ENCODE peak calls at places on chromosomes 3 and 15, in ten cellular contexts. N is WERI-Rb-1; O is endothelial cell of umbilical vein; S is aorta; C is adrenal gland; A is brain microvascular endothelial cell; K is DND-41; Z is CD8-positive, alpha-beta memory T cell; X is neural progenitor cell; L is breast epithelium. P is an unnamed sample.

GRCh38 chr3:145125307-145125706 is 1035.7 kb downstream of the PLOD2 start:
- DNase-seq in Z (no peak), K (no peak), S (no peak), A (peak), O (no peak), X (no peak), C (no peak), L (no peak), N (no peak), P (no peak)

GRCh38 chr15:73983773-73984172 is 8.3 kb downstream of the STOML1 start:
- DNase-seq in X (no peak), K (no peak), C (no peak), A (no peak), N (no peak), O (no peak), S (no peak), Z (no peak), L (no peak), P (no peak)

GRCh38 chr3:140398387-140398786 is 279.5 kb upstream of the TRIM42 start:
- DNase-seq in A (no peak), K (no peak), Z (no peak), X (no peak), O (no peak), N (no peak), S (no peak), C (no peak), L (no peak), P (no peak)

GRCh38 chr15:58260186-58260910 is 122.2 kb downstream of the AQP9 start:
- DNase-seq in Z (no peak), O (no peak), A (no peak), C (no peak), X (no peak), K (no peak), L (no peak), S (no peak), N (no peak), P (no peak)

GRCh38 chr3:37855363-37855970 is 6.2 kb upstream of the CTDSPL start:
- DNase-seq in Z (peak), X (peak), L (peak), S (peak), K (peak), A (peak), N (peak), C (peak), O (peak), P (peak)

GRCh38 chr3:56799251-56799882 is 2.4 kb downstream of the ARHGEF3 start:
- DNase-seq in A (no peak), X (peak), N (no peak), L (no peak), O (peak), K (peak), S (no peak), C (peak), Z (no peak), P (peak)

GRCh38 chr3:38738630-38739395 is 77.2 kb downstream of the SCN10A start:
- DNase-seq in O (peak), X (peak), A (peak), K (peak), Z (no peak), L (no peak), C (peak), S (no peak), N (peak), P (peak)

GRCh38 chr3:430186-430585 is 233.6 kb downstream of the CHL1 start:
- DNase-seq in K (no peak), L (no peak), C (no peak), Z (no peak), N (no peak), X (no peak), S (no peak), O (no peak), A (no peak), P (no peak)

GRCh38 chr15:51097553-51098330 is 3.0 kb upstream of the TNFAIP8L3 start:
- DNase-seq in N (no peak), X (no peak), L (no peak), O (peak), Z (no peak), K (no peak), C (no peak), S (no peak), A (peak), P (no peak)

GRCh38 chr3:28601291-28601690 is 252.7 kb upstream of the AZI2 start:
- DNase-seq in C (no peak), L (no peak), K (no peak), N (no peak), A (no peak), X (no peak), S (no peak), Z (no peak), O (no peak), P (no peak)

GRCh38 chr3:63877737-63878393 is 14.2 kb downstream of the ATXN7 start:
- DNase-seq in C (no peak), X (no peak), K (no peak), L (no peak), O (no peak), S (no peak), Z (no peak), N (no peak), A (peak), P (no peak)

GRCh38 chr15:78100886-78101285 is 8.5 kb downstream of the SH2D7 start:
- DNase-seq in C (no peak), A (no peak), O (no peak), S (peak), L (no peak), N (no peak), K (no peak), X (no peak), Z (peak), P (no peak)

GRCh38 chr15:66214236-66214635 is 39.3 kb downstream of the MEGF11 start:
- DNase-seq in N (no peak), A (no peak), S (no peak), L (no peak), O (no peak), Z (no peak), X (no peak), C (no peak), K (no peak), P (no peak)

GRCh38 chr3:65587650-65588439 is 450.9 kb downstream of the MAGI1 start:
- DNase-seq in K (no peak), C (no peak), N (no peak), Z (no peak), O (no peak), L (no peak), X (no peak), S (no peak), A (no peak), P (no peak)

GRCh38 chr3:171230857-171231256 is 204.3 kb upstream of the SLC2A2 start:
- DNase-seq in S (no peak), C (peak), N (peak), A (no peak), Z (no peak), X (no peak), K (no peak), L (no peak), O (peak), P (no peak)

GRCh38 chr3:13479332-13479581 is 849 bp upstream of the HDAC11 start:
- DNase-seq in C (peak), O (no peak), N (no peak), L (no peak), K (peak), S (peak), A (no peak), Z (no peak), X (peak), P (no peak)

GRCh38 chr15:31197497-31198414 is 96.2 kb upstream of the TRPM1 start:
- DNase-seq in S (no peak), N (peak), C (no peak), Z (peak), O (peak), K (peak), A (no peak), X (peak), L (no peak), P (no peak)

GRCh38 chr15:42118650-42119531 is 24.5 kb upstream of the PLA2G4D start:
- DNase-seq in K (peak), A (no peak), O (no peak), X (peak), Z (no peak), S (no peak), N (no peak), L (no peak), C (no peak), P (peak)

GRCh38 chr3:13566769-13567310 is 17.9 kb downstream of the FBLN2 start:
- DNase-seq in N (no peak), L (no peak), A (no peak), X (no peak), C (no peak), S (no peak), Z (peak), O (no peak), K (no peak), P (no peak)

DNA sequence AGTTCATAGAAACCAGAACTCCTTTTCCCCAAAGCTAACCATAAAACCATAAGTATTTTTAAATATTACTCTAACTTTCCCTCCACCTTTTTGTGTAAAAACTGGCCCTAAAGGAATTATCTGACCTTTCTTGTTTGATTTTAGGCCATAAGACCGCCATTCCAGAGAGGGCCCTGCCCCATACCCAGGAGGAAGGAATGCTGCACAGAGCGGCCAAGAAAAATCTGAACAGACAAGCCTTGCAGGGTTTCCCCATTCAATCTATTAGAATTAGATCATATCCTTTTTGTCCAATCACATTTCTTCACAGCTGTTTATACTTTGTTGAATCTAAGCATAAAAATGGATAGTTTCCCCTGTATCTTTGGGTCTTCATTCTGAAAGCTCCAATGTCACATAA is 97.1 kb downstream of the B3GALNT1 start:
- DNase-seq in A (no peak), X (no peak), N (no peak), K (no peak), O (no peak), S (no peak), C (no peak), L (no peak), Z (no peak), P (no peak)
- H3K27ac ChIP-seq in A (no peak), X (no peak), N (no peak), K (no peak), O (no peak), S (no peak), C (no peak), L (no peak), Z (no peak), P (no peak)

GRCh38 chr3:55341502-55342031 is 145.5 kb downstream of the WNT5A start:
- DNase-seq in N (no peak), S (no peak), Z (no peak), O (no peak), L (no peak), C (no peak), K (no peak), A (peak), X (no peak), P (no peak)
- H3K27ac ChIP-seq in N (no peak), S (no peak), Z (no peak), O (no peak), L (no peak), C (no peak), K (no peak), A (no peak), X (no peak), P (no peak)

GRCh38 chr15:48306639-48307038 is 24.6 kb upstream of the DUT start:
- DNase-seq in S (no peak), K (no peak), A (no peak), Z (no peak), C (no peak), X (no peak), L (no peak), N (no peak), O (no peak), P (no peak)
- H3K27ac ChIP-seq in S (no peak), K (no peak), A (no peak), Z (no peak), C (no peak), X (no peak), L (no peak), N (no peak), O (no peak), P (no peak)

DNA sequence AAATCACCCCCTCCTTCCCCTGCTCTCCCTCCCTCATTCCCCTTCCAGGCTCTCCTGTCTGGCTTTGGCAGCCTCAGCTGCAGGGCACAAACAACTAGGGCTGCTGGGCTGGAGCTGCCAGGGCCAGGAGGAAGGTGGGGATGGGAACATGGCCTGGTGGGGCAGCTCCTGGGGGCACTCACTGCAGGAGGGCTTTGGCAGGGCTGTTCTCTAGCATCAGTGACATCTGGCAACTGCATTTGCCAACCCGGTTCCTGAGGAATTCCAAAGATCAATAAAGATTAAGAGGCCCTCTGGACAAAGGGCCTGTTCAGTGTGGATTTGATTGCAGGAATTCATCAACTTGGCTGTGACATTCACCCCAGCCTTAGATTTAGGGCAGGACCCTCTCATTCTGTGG is 334.4 kb upstream of the FRG2C start:
- DNase-seq in L (no peak), A (no peak), X (peak), C (no peak), N (peak), K (no peak), O (no peak), Z (no peak), S (no peak), P (no peak)
- H3K27ac ChIP-seq in L (no peak), A (no peak), X (no peak), C (no peak), N (peak), K (no peak), O (no peak), Z (no peak), S (no peak), P (no peak)

GRCh38 chr3:9087831-9088413 is 124.7 kb upstream of the RAD18 start:
- DNase-seq in S (peak), L (no peak), C (peak), A (no peak), X (no peak), Z (no peak), O (no peak), K (no peak), N (no peak), P (peak)
- H3K27ac ChIP-seq in S (peak), L (no peak), C (peak), A (no peak), X (no peak), Z (no peak), O (no peak), K (no peak), N (no peak), P (no peak)

DNA sequence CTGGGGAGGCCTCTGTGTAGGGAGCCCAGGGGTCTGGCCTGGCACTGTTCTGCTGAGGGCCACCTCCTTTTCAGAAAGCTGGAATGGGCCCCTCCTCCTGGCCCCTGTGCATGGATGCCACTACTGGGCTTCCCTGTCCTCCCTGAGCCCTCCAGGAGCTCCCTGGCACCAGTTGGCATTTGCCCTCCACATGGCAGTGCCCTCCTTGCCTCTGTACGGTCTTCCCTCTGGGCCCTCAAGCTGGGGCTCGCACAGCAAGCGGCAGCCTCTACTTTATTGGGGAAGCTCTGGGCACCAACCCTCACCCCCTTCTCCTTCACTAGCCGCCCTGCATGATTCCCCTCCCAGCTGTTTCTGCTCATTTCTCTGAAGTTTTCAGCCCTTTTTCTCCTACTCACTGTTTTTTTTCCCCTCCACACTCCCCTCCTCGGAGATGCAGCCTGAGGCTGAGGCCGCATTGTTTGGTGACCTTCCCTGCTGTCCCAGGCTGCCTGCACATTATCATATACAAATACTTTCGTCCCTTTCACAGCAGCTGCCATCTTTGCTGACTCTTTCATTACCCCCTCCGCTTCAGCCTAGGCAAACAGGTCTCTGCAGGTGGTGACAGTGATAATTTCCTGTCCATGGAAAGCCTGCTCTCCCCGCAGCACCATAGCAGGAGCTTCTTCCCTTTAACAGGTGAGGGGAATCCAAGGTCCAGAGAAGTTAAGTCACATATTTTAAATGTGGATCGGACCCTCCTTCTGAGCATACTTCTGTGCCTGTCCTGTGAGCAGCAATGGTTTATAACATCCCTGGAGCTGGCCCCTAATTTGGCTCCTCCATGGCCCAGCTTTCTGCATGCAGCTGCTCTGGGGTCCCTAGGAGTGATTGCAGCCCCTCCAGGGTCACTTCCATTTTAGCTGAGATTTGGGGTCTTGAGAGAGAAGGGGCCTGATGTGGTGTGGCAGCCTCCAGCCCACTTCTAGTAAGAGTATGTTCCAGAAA is 127.5 kb downstream of the EEFSEC start:
- DNase-seq in L (no peak), C (no peak), N (no peak), K (no peak), A (no peak), Z (no peak), X (peak), S (no peak), O (no peak), P (no peak)
- H3K27ac ChIP-seq in L (no peak), C (no peak), N (no peak), K (no peak), A (no peak), Z (no peak), X (no peak), S (no peak), O (no peak), P (no peak)

GRCh38 chr3:113698213-113698742 is 1.8 kb upstream of the USF3 start:
- DNase-seq in C (no peak), S (no peak), X (no peak), O (no peak), Z (no peak), L (no peak), K (no peak), N (no peak), A (no peak), P (no peak)
- H3K27ac ChIP-seq in C (peak), S (no peak), X (no peak), O (no peak), Z (no peak), L (peak), K (no peak), N (no peak), A (no peak), P (peak)

GRCh38 chr3:134337511-134338200 is 36.6 kb downstream of the AMOTL2 start:
- DNase-seq in S (no peak), N (no peak), C (no peak), K (no peak), X (no peak), L (peak), Z (no peak), O (no peak), A (no peak), P (no peak)
- H3K27ac ChIP-seq in S (no peak), N (no peak), C (no peak), K (no peak), X (no peak), L (no peak), Z (no peak), O (no peak), A (no peak), P (no peak)

GRCh38 chr3:133938770-133939495 is 43.3 kb upstream of the RAB6B start:
- DNase-seq in X (no peak), N (no peak), C (no peak), L (no peak), S (no peak), Z (no peak), K (no peak), O (no peak), A (no peak), P (no peak)
- H3K27ac ChIP-seq in X (no peak), N (no peak), C (no peak), L (peak), S (no peak), Z (no peak), K (no peak), O (no peak), A (no peak), P (no peak)

P was measured in small intestine.